ENCODE peak calls at places on chromosomes 13 and 19, in seven cellular contexts. One of them, this sample, is unnamed.

GRCh38 chr13:42076309-42076713 is 27.9 kb downstream of the DGKH start:
- DNase-seq in esophagus muscularis mucosa: no peak
- DNase-seq in mesothelial cell of epicardium: no peak
- DNase-seq in GM10248: no peak
- DNase-seq in HFF-Myc: no peak
- DNase-seq in neural progenitor cell: no peak
- DNase-seq in testis: no peak
- DNase-seq in this sample: no peak

GRCh38 chr19:51337141-51337860 is 4.6 kb downstream of the VSIG10L start:
- DNase-seq in GM10248: no peak
- DNase-seq in neural progenitor cell: no peak
- DNase-seq in HFF-Myc: no peak
- DNase-seq in mesothelial cell of epicardium: no peak
- DNase-seq in testis: no peak
- DNase-seq in esophagus muscularis mucosa: no peak
- DNase-seq in this sample: no peak

GRCh38 chr13:46154136-46154854 is 27.7 kb downstream of the LCP1 start:
- DNase-seq in testis: no peak
- DNase-seq in esophagus muscularis mucosa: no peak
- DNase-seq in mesothelial cell of epicardium: no peak
- DNase-seq in neural progenitor cell: no peak
- DNase-seq in GM10248: no peak
- DNase-seq in HFF-Myc: no peak
- DNase-seq in this sample: no peak

GRCh38 chr19:47351545-47351944 is 2.4 kb downstream of the DHX34 start:
- DNase-seq in esophagus muscularis mucosa: no peak
- DNase-seq in testis: no peak
- DNase-seq in GM10248: no peak
- DNase-seq in neural progenitor cell: peak
- DNase-seq in HFF-Myc: no peak
- DNase-seq in mesothelial cell of epicardium: no peak
- DNase-seq in this sample: no peak

GRCh38 chr13:66805657-66806056 is 424.5 kb downstream of the PCDH9 start:
- DNase-seq in neural progenitor cell: no peak
- DNase-seq in testis: peak
- DNase-seq in mesothelial cell of epicardium: no peak
- DNase-seq in HFF-Myc: no peak
- DNase-seq in GM10248: no peak
- DNase-seq in esophagus muscularis mucosa: no peak
- DNase-seq in this sample: no peak

GRCh38 chr13:53010374-53011105 is 18.1 kb upstream of the OLFM4 start:
- DNase-seq in testis: no peak
- DNase-seq in HFF-Myc: no peak
- DNase-seq in esophagus muscularis mucosa: peak
- DNase-seq in GM10248: no peak
- DNase-seq in mesothelial cell of epicardium: no peak
- DNase-seq in neural progenitor cell: no peak
- DNase-seq in this sample: no peak

GRCh38 chr13:91468301-91468700 is 69.9 kb downstream of the GPC5 start:
- DNase-seq in esophagus muscularis mucosa: no peak
- DNase-seq in mesothelial cell of epicardium: no peak
- DNase-seq in neural progenitor cell: no peak
- DNase-seq in GM10248: no peak
- DNase-seq in HFF-Myc: no peak
- DNase-seq in testis: no peak
- DNase-seq in this sample: no peak

GRCh38 chr13:97434417-97435296 is 688 bp downstream of the RAP2A start:
- DNase-seq in mesothelial cell of epicardium: peak
- DNase-seq in GM10248: peak
- DNase-seq in HFF-Myc: no peak
- DNase-seq in neural progenitor cell: no peak
- DNase-seq in testis: peak
- DNase-seq in esophagus muscularis mucosa: peak
- DNase-seq in this sample: no peak

GRCh38 chr19:39645800-39646411 is 9.8 kb upstream of the LGALS16 start:
- DNase-seq in HFF-Myc: peak
- DNase-seq in esophagus muscularis mucosa: no peak
- DNase-seq in mesothelial cell of epicardium: no peak
- DNase-seq in neural progenitor cell: peak
- DNase-seq in testis: peak
- DNase-seq in GM10248: no peak
- DNase-seq in this sample: no peak

GRCh38 chr19:33685541-33685940 is 63.8 kb downstream of the CHST8 start:
- DNase-seq in testis: no peak
- DNase-seq in esophagus muscularis mucosa: no peak
- DNase-seq in GM10248: no peak
- DNase-seq in mesothelial cell of epicardium: no peak
- DNase-seq in HFF-Myc: no peak
- DNase-seq in neural progenitor cell: no peak
- DNase-seq in this sample: no peak

GRCh38 chr13:31394491-31394890 is 194.7 kb downstream of the B3GLCT start:
- DNase-seq in testis: no peak
- DNase-seq in GM10248: no peak
- DNase-seq in neural progenitor cell: no peak
- DNase-seq in mesothelial cell of epicardium: no peak
- DNase-seq in HFF-Myc: peak
- DNase-seq in esophagus muscularis mucosa: no peak
- DNase-seq in this sample: no peak

GRCh38 chr13:51261610-51262249 is 39.5 kb downstream of the FAM124A start:
- DNase-seq in testis: no peak
- DNase-seq in mesothelial cell of epicardium: no peak
- DNase-seq in neural progenitor cell: no peak
- DNase-seq in GM10248: no peak
- DNase-seq in HFF-Myc: no peak
- DNase-seq in esophagus muscularis mucosa: no peak
- DNase-seq in this sample: no peak

GRCh38 chr19:45097776-45098520 is 5.0 kb downstream of the PPP1R37 start:
- DNase-seq in neural progenitor cell: no peak
- DNase-seq in HFF-Myc: peak
- DNase-seq in GM10248: no peak
- DNase-seq in mesothelial cell of epicardium: no peak
- DNase-seq in testis: peak
- DNase-seq in esophagus muscularis mucosa: no peak
- DNase-seq in this sample: peak

GRCh38 chr19:9306443-9306842 is 3.2 kb downstream of the ZNF699 start:
- DNase-seq in mesothelial cell of epicardium: no peak
- DNase-seq in neural progenitor cell: no peak
- DNase-seq in testis: no peak
- DNase-seq in esophagus muscularis mucosa: no peak
- DNase-seq in GM10248: no peak
- DNase-seq in HFF-Myc: no peak
- DNase-seq in this sample: peak

DNA sequence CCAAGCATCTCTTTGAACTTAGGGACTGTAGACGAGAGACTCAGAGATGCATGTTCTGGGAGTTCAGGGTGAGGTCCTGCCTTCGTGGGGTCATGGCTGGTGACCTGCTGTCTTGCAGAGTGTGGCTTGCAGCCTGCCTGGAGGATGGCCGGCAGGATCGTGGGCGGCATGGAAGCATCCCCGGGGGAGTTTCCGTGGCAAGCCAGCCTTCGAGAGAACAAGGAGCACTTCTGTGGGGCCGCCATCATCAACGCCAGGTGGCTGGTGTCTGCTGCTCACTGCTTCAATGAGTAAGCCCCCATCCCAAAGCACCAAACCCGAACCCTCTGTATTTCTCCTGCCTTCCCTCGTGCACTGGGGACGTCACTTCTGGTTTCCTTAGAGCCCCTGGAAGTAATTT is 22.1 kb downstream of the TIMM13 start:
- DNase-seq in neural progenitor cell: no peak
- DNase-seq in mesothelial cell of epicardium: no peak
- DNase-seq in testis: no peak
- DNase-seq in GM10248: peak
- DNase-seq in HFF-Myc: no peak
- DNase-seq in esophagus muscularis mucosa: no peak
- DNase-seq in this sample: no peak
- TF ChIP-seq CTCF in neural progenitor cell: no peak
- TF ChIP-seq CTCF in mesothelial cell of epicardium: no peak
- TF ChIP-seq CTCF in testis: no peak
- TF ChIP-seq CTCF in GM10248: no peak
- TF ChIP-seq CTCF in HFF-Myc: no peak
- TF ChIP-seq CTCF in esophagus muscularis mucosa: no peak
- TF ChIP-seq CTCF in this sample: no peak

GRCh38 chr13:110925023-110925608 is 10.2 kb upstream of the ANKRD10 start:
- DNase-seq in HFF-Myc: no peak
- DNase-seq in esophagus muscularis mucosa: no peak
- DNase-seq in neural progenitor cell: peak
- DNase-seq in GM10248: no peak
- DNase-seq in testis: no peak
- DNase-seq in mesothelial cell of epicardium: no peak
- DNase-seq in this sample: no peak
- TF ChIP-seq CTCF in HFF-Myc: peak
- TF ChIP-seq CTCF in esophagus muscularis mucosa: no peak
- TF ChIP-seq CTCF in neural progenitor cell: peak
- TF ChIP-seq CTCF in GM10248: peak
- TF ChIP-seq CTCF in testis: no peak
- TF ChIP-seq CTCF in mesothelial cell of epicardium: no peak
- TF ChIP-seq CTCF in this sample: peak

GRCh38 chr19:57279418-57280164 is 694 bp upstream of the ZNF460 start:
- DNase-seq in neural progenitor cell: peak
- DNase-seq in GM10248: peak
- DNase-seq in testis: peak
- DNase-seq in HFF-Myc: peak
- DNase-seq in esophagus muscularis mucosa: peak
- DNase-seq in mesothelial cell of epicardium: peak
- DNase-seq in this sample: peak

GRCh38 chr19:57276430-57276829 is 3.9 kb upstream of the ZNF460 start:
- DNase-seq in HFF-Myc: no peak
- DNase-seq in mesothelial cell of epicardium: no peak
- DNase-seq in testis: no peak
- DNase-seq in neural progenitor cell: no peak
- DNase-seq in GM10248: no peak
- DNase-seq in esophagus muscularis mucosa: no peak
- DNase-seq in this sample: no peak

GRCh38 chr19:57280913-57281425 is 684 bp downstream of the ZNF460 start:
- DNase-seq in neural progenitor cell: no peak
- DNase-seq in testis: no peak
- DNase-seq in HFF-Myc: no peak
- DNase-seq in mesothelial cell of epicardium: no peak
- DNase-seq in GM10248: peak
- DNase-seq in esophagus muscularis mucosa: no peak
- DNase-seq in this sample: no peak

GRCh38 chr19:57282011-57282636 is 1.8 kb downstream of the ZNF460 start:
- DNase-seq in testis: no peak
- DNase-seq in neural progenitor cell: no peak
- DNase-seq in GM10248: peak
- DNase-seq in HFF-Myc: no peak
- DNase-seq in mesothelial cell of epicardium: no peak
- DNase-seq in esophagus muscularis mucosa: no peak
- DNase-seq in this sample: no peak

DNA sequence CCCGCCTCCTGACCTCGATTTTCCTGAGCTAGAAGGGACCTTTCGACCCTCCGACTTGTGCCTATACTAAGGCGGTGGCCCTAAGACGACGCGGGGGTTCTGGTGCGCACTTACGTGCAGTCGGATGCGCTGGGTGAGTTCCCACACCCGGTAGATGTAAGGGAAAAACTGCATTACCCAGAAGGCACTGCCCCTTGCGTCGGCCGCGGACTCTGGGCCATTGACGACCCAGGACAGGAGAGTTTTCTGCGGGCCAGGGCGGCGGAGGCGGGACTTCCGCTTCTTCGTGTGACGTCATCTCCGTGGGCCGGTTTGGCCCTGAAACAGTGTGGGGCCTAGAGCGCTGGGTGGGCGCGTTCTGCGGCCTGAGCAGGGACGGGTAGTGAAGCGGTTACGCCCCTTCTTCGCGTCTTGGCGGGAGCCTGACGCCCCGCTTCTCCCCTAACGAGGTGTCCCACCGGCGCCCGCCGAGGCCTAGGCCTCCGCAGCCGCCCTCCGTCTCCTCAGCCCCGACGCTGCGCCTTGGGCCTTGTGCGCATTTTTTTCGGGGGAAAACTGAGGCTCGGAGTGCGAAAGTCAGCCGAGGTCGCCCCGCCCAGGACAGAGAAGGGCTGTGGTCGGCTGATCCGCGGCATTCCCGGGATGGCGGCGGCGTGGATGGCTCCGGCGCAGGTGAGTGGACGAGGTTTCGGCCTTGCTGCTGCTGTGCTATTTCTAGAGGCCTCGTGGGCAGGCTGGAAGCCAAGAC is at the start of gene ZNF460:
- DNase-seq in mesothelial cell of epicardium: peak
- DNase-seq in testis: peak
- DNase-seq in esophagus muscularis mucosa: peak
- DNase-seq in neural progenitor cell: peak
- DNase-seq in GM10248: peak
- DNase-seq in HFF-Myc: peak
- DNase-seq in this sample: peak
- TF ChIP-seq CTCF in mesothelial cell of epicardium: no peak
- TF ChIP-seq CTCF in testis: peak
- TF ChIP-seq CTCF in esophagus muscularis mucosa: no peak
- TF ChIP-seq CTCF in neural progenitor cell: no peak
- TF ChIP-seq CTCF in GM10248: no peak
- TF ChIP-seq CTCF in HFF-Myc: no peak
- TF ChIP-seq CTCF in this sample: no peak

DNA sequence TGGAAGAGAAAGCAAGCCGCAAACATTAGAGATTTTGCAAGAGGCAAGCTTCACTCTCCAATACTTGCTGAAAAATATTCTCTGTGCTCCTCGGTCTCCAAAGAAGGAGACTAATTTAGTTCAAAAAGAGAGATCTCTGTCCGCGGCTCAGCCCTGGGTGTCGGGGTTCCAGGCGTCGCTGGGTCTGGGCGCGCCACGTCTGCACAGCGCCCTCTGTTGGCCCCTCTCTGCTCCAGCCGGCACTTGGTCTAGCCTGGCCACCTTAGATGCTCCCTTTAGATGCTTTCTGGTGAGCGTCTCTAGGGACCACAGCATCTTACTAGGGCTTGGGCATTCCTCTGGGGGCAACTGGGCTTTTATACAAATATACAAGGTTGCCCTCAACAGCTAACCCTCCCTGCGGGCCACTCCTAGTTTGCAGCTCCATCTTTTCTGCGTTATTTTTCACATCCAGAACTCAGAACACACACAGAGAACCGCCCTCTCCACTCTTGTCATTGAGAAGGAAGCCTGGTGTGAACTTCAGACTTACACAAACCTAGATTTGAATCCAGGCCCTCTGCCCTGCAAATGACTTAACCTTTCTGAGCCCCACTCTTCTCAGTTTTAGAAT is 78.3 kb downstream of the CYSLTR2 start:
- DNase-seq in neural progenitor cell: peak
- DNase-seq in mesothelial cell of epicardium: no peak
- DNase-seq in testis: peak
- DNase-seq in GM10248: peak
- DNase-seq in esophagus muscularis mucosa: no peak
- DNase-seq in HFF-Myc: no peak
- DNase-seq in this sample: no peak
- TF ChIP-seq CTCF in neural progenitor cell: peak
- TF ChIP-seq CTCF in mesothelial cell of epicardium: peak
- TF ChIP-seq CTCF in testis: peak
- TF ChIP-seq CTCF in GM10248: peak
- TF ChIP-seq CTCF in esophagus muscularis mucosa: peak
- TF ChIP-seq CTCF in HFF-Myc: peak
- TF ChIP-seq CTCF in this sample: peak

DNA sequence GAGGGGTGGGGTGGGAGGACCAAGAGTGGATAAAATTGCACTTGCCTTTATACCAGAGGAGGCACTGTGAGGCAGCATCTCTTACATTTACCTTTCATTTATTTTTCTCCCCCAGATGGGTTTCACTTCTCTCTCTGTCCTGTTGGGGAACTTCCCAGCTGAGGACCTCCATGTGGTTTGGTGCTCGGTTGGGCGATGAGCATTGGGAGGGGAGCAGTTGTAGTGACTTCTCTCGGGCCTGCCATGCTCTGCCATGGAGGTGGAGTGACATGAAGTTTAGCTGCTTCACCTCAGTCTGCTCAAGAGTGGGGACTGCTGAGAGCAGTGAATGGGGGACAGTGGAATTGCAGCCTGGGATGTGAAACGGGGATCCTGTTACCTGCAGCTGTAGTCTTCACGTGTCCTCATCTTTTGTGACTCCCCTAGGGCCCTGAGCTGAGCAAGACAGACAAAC is 23.1 kb upstream of the CXCL17 start:
- DNase-seq in neural progenitor cell: no peak
- DNase-seq in esophagus muscularis mucosa: no peak
- DNase-seq in testis: no peak
- DNase-seq in GM10248: peak
- DNase-seq in mesothelial cell of epicardium: no peak
- DNase-seq in HFF-Myc: no peak
- DNase-seq in this sample: no peak
- TF ChIP-seq CTCF in neural progenitor cell: no peak
- TF ChIP-seq CTCF in esophagus muscularis mucosa: no peak
- TF ChIP-seq CTCF in testis: no peak
- TF ChIP-seq CTCF in GM10248: peak
- TF ChIP-seq CTCF in mesothelial cell of epicardium: no peak
- TF ChIP-seq CTCF in HFF-Myc: no peak
- TF ChIP-seq CTCF in this sample: no peak